ENCODE peak calls at places on chromosomes 11 and 22, in nine cellular contexts. F is CD4-positive, alpha-beta T cell; P is astrocyte of the spinal cord; V is GM23338; C is left ventricle myocardium inferior; Z is stomach; T is neural crest cell; G is GM12865; R is HFFc6. U is an unnamed sample.

GRCh38 chr22:36465232-36466021 is 16.0 kb downstream of the TXN2 start:
- DNase-seq in F (no peak), P (peak), V (no peak), C (peak), Z (peak), T (no peak), G (no peak), R (peak), U (peak)

GRCh38 chr22:43537019-43537585 is 125.3 kb downstream of the MPPED1 start:
- DNase-seq in F (no peak), P (no peak), V (no peak), C (no peak), Z (peak), T (no peak), G (no peak), R (no peak), U (no peak)

GRCh38 chr11:31796523-31797226 is 14.4 kb downstream of the PAX6 start:
- DNase-seq in F (no peak), P (no peak), V (peak), C (no peak), Z (no peak), T (no peak), G (no peak), R (no peak), U (no peak)

GRCh38 chr11:65224939-65225283 is 36.9 kb upstream of the POLA2 start:
- DNase-seq in F (no peak), P (peak), V (peak), C (peak), Z (peak), T (no peak), G (no peak), R (peak), U (peak)

GRCh38 chr11:10304495-10305261 is at the start of gene ADM:
- DNase-seq in F (peak), P (peak), V (peak), C (peak), Z (peak), T (peak), G (peak), R (peak), U (peak)

GRCh38 chr22:19579880-19580279 is 55.7 kb upstream of the CLDN5 start:
- DNase-seq in F (no peak), P (no peak), V (no peak), C (peak), Z (no peak), T (no peak), G (peak), R (no peak), U (no peak)

GRCh38 chr11:4167292-4167691 is 72.7 kb downstream of the RRM1 start:
- DNase-seq in F (no peak), P (no peak), V (no peak), C (no peak), Z (no peak), T (no peak), G (no peak), R (no peak), U (no peak)

GRCh38 chr11:90229791-90230190 is 6.9 kb upstream of the CHORDC1 start:
- DNase-seq in F (no peak), P (peak), V (no peak), C (no peak), Z (no peak), T (no peak), G (no peak), R (peak), U (no peak)

GRCh38 chr11:3942956-3943497 is 87.6 kb downstream of the STIM1 start:
- DNase-seq in F (no peak), P (no peak), V (no peak), C (no peak), Z (no peak), T (no peak), G (no peak), R (no peak), U (peak)

GRCh38 chr11:111019931-111020381 is 225.6 kb upstream of the POU2AF2 start:
- DNase-seq in F (no peak), P (peak), V (no peak), C (no peak), Z (no peak), T (no peak), G (no peak), R (no peak), U (peak)

GRCh38 chr22:50447576-50448551 is 27.0 kb downstream of the SBF1 start:
- DNase-seq in F (peak), P (no peak), V (no peak), C (no peak), Z (peak), T (no peak), G (no peak), R (no peak), U (no peak)

GRCh38 chr22:27959335-27960090 is 40.5 kb upstream of the PITPNB start:
- DNase-seq in F (no peak), P (no peak), V (no peak), C (no peak), Z (no peak), T (no peak), G (no peak), R (no peak), U (no peak)

GRCh38 chr22:22395230-22395629 is 113.3 kb downstream of the ZNF280B start:
- DNase-seq in F (no peak), P (no peak), V (no peak), C (no peak), Z (no peak), T (no peak), G (no peak), R (no peak), U (no peak)

GRCh38 chr22:22397875-22398524 is 110.5 kb downstream of the ZNF280B start:
- DNase-seq in F (no peak), P (no peak), V (no peak), C (peak), Z (no peak), T (no peak), G (no peak), R (no peak), U (no peak)

GRCh38 chr22:22396741-22397291 is 111.7 kb downstream of the ZNF280B start:
- DNase-seq in F (no peak), P (no peak), V (no peak), C (no peak), Z (no peak), T (no peak), G (no peak), R (no peak), U (no peak)

GRCh38 chr22:22398530-22399327 is 109.8 kb downstream of the ZNF280B start:
- DNase-seq in F (no peak), P (no peak), V (no peak), C (no peak), Z (no peak), T (no peak), G (no peak), R (no peak), U (no peak)

GRCh38 chr22:22397292-22397870 is 111.2 kb downstream of the ZNF280B start:
- DNase-seq in F (no peak), P (peak), V (peak), C (peak), Z (no peak), T (peak), G (no peak), R (peak), U (peak)
- TF ChIP-seq CTCF in F (no peak), P (peak), V (no peak), C (peak), Z (no peak), T (no peak), G (no peak), R (no peak), U (peak)

DNA sequence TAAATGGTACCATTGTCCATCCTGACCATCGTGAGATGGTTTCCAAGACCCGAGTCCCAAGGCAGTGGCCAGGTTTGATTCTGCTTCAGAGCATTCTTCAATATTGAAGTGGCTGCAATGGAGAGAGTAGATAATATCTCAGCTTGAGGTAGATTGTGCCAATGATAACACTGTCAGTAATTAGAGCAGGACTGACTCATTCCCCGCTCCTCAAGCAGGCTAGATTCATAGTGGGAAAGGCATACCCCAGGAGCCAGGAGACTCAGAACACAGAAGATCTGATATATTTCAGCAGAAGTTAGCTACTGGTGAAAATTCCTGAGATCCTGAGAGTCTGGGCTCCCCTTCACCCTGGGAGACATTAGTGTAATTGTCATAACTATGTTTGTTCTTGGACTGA is 55.6 kb upstream of the LARGE1 start:
- DNase-seq in F (no peak), P (no peak), V (no peak), C (no peak), Z (no peak), T (no peak), G (no peak), R (no peak), U (no peak)
- TF ChIP-seq CTCF in F (no peak), P (no peak), V (no peak), C (no peak), Z (no peak), T (no peak), G (no peak), R (no peak), U (no peak)

DNA sequence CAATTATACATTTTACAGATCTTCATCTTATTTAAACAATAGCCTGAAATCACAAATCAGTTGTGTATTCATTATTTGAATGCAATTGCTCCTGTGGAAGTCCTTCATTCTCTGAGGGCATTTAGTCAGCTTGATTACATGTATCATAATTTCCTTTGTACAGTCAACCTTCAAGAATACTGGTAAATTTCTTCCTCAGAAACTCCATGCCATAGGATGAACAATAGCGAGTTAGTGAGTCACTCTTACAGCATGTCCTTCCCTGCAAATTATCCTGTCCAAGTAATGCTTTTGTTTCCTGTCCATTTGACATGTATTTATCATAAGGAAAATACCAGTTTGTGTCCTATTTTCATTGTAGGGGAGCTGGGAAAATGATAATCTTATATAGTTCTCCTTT is 3.8 kb downstream of the OR10S1 start:
- DNase-seq in F (no peak), P (peak), V (no peak), C (no peak), Z (no peak), T (no peak), G (no peak), R (peak), U (peak)
- TF ChIP-seq CTCF in F (no peak), P (no peak), V (no peak), C (no peak), Z (no peak), T (no peak), G (no peak), R (no peak), U (no peak)

DNA sequence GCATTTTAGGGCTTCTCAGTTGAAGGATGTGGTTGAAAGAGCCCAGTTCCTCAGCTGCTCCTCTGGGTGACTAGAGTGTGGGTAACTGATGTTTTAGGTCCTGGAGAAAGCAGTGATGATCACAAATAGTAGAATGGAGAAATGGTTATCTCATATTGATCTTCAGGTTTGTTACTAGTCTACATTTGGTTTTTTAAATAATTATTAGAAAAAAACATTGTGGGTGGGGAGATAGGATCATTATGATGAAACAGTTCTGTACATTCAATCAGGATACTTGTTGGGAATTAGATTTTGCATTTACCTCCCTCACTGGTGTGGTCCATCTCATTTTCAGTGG is 24.9 kb downstream of the SREBF2 start:
- DNase-seq in F (no peak), P (no peak), V (no peak), C (no peak), Z (no peak), T (no peak), G (no peak), R (no peak), U (no peak)
- TF ChIP-seq CTCF in F (peak), P (no peak), V (no peak), C (no peak), Z (no peak), T (no peak), G (no peak), R (peak), U (no peak)

GRCh38 chr11:92211576-92212167 is 12.9 kb upstream of the FAT3 start:
- DNase-seq in F (no peak), P (peak), V (peak), C (no peak), Z (no peak), T (peak), G (no peak), R (peak), U (no peak)
- TF ChIP-seq CTCF in F (no peak), P (peak), V (peak), C (peak), Z (no peak), T (peak), G (no peak), R (peak), U (no peak)

U was measured in fibroblast of the aortic adventitia.